ENCODE peak calls at places on chromosomes 5 and 9, in ten cellular contexts. Q, R, D, T, A, B, Y, F, O and J are unnamed samples.

GRCh38 chr5:59133801-59134261 is 551.0 kb downstream of the RAB3C start:
- DNase-seq in Q (no peak), R (no peak), D (peak), T (no peak), A (no peak), B (no peak), Y (no peak), F (peak), O (no peak), J (no peak)

GRCh38 chr5:14265574-14265973 is 122.4 kb downstream of the TRIO start:
- DNase-seq in Q (no peak), R (no peak), D (peak), T (no peak), A (no peak), B (no peak), Y (no peak), F (peak), O (peak), J (no peak)

GRCh38 chr5:7759257-7759871 is 91.6 kb downstream of the CFAP90 start:
- DNase-seq in Q (no peak), R (no peak), D (no peak), T (no peak), A (no peak), B (no peak), Y (peak), F (no peak), O (no peak), J (no peak)

GRCh38 chr5:176856746-176857145 is 42.4 kb downstream of the HK3 start:
- DNase-seq in Q (no peak), R (no peak), D (no peak), T (no peak), A (no peak), B (no peak), Y (no peak), F (no peak), O (no peak), J (no peak)

GRCh38 chr5:55593115-55593472 is 58.3 kb upstream of the PLPP1 start:
- DNase-seq in Q (no peak), R (no peak), D (no peak), T (no peak), A (no peak), B (no peak), Y (no peak), F (no peak), O (no peak), J (no peak)

GRCh38 chr9:124258765-124259272 is 1.1 kb downstream of the NEK6 start:
- DNase-seq in Q (no peak), R (no peak), D (no peak), T (no peak), A (no peak), B (no peak), Y (no peak), F (no peak), O (no peak), J (no peak)

GRCh38 chr9:86827893-86828292 is 119.4 kb downstream of the GAS1 start:
- DNase-seq in Q (no peak), R (no peak), D (no peak), T (no peak), A (no peak), B (no peak), Y (no peak), F (no peak), O (no peak), J (no peak)

GRCh38 chr5:103505581-103506305 is 56.8 kb downstream of the NUDT12 start:
- DNase-seq in Q (no peak), R (no peak), D (peak), T (no peak), A (no peak), B (no peak), Y (no peak), F (peak), O (no peak), J (no peak)

GRCh38 chr9:79623799-79624721 is 52.3 kb downstream of the TLE4 start:
- DNase-seq in Q (no peak), R (no peak), D (no peak), T (peak), A (peak), B (peak), Y (no peak), F (peak), O (no peak), J (peak)

GRCh38 chr5:7364226-7364875 is 31.6 kb upstream of the ADCY2 start:
- DNase-seq in Q (no peak), R (no peak), D (no peak), T (no peak), A (no peak), B (no peak), Y (no peak), F (no peak), O (no peak), J (no peak)

GRCh38 chr5:68409259-68409658 is 193.7 kb downstream of the PIK3R1 start:
- DNase-seq in Q (no peak), R (no peak), D (peak), T (no peak), A (no peak), B (no peak), Y (no peak), F (no peak), O (no peak), J (no peak)

GRCh38 chr9:131773911-131774379 is 34.1 kb upstream of the RAPGEF1 start:
- DNase-seq in Q (peak), R (no peak), D (peak), T (peak), A (no peak), B (no peak), Y (no peak), F (peak), O (no peak), J (no peak)

GRCh38 chr9:136306691-136307208 is 2.9 kb upstream of the CCDC187 start:
- DNase-seq in Q (no peak), R (no peak), D (no peak), T (no peak), A (no peak), B (no peak), Y (no peak), F (peak), O (no peak), J (no peak)

GRCh38 chr5:556909-557441 is 32.7 kb upstream of the SLC9A3 start:
- DNase-seq in Q (no peak), R (no peak), D (no peak), T (no peak), A (peak), B (peak), Y (no peak), F (no peak), O (no peak), J (peak)

GRCh38 chr5:42626462-42626861 is 130.2 kb upstream of the CCDC152 start:
- DNase-seq in Q (no peak), R (no peak), D (no peak), T (no peak), A (no peak), B (no peak), Y (no peak), F (no peak), O (no peak), J (no peak)

GRCh38 chr5:5658226-5658625 is 235.7 kb downstream of the ICE1 start:
- DNase-seq in Q (no peak), R (no peak), D (no peak), T (peak), A (peak), B (peak), Y (no peak), F (peak), O (no peak), J (peak)

GRCh38 chr9:129962889-129963703 is 79.9 kb downstream of the FNBP1 start:
- DNase-seq in Q (no peak), R (no peak), D (peak), T (peak), A (peak), B (peak), Y (no peak), F (no peak), O (no peak), J (no peak)

GRCh38 chr5:139091439-139092156 is 106.6 kb downstream of the SIL1 start:
- DNase-seq in Q (no peak), R (no peak), D (no peak), T (no peak), A (no peak), B (no peak), Y (no peak), F (no peak), O (no peak), J (no peak)

GRCh38 chr9:126505697-126506346 is 107.9 kb upstream of the LMX1B start:
- DNase-seq in Q (peak), R (no peak), D (no peak), T (no peak), A (peak), B (no peak), Y (no peak), F (no peak), O (no peak), J (no peak)

GRCh38 chr9:127720865-127721227 is 5.0 kb downstream of the TTC16 start:
- DNase-seq in Q (no peak), R (no peak), D (no peak), T (no peak), A (no peak), B (no peak), Y (no peak), F (no peak), O (no peak), J (no peak)

GRCh38 chr5:33766023-33766422 is 125.8 kb downstream of the ADAMTS12 start:
- DNase-seq in Q (no peak), R (no peak), D (no peak), T (no peak), A (no peak), B (no peak), Y (no peak), F (no peak), O (no peak), J (no peak)

GRCh38 chr5:158049459-158049858 is 190.5 kb upstream of the CLINT1 start:
- DNase-seq in Q (no peak), R (no peak), D (no peak), T (no peak), A (no peak), B (no peak), Y (no peak), F (no peak), O (no peak), J (no peak)

GRCh38 chr9:111959468-111959941 is 62.9 kb downstream of the UGCG start:
- DNase-seq in Q (no peak), R (no peak), D (peak), T (no peak), A (no peak), B (peak), Y (no peak), F (peak), O (peak), J (peak)

GRCh38 chr9:108186996-108187395 is 668.8 kb downstream of the ACTL7B start:
- DNase-seq in Q (peak), R (no peak), D (peak), T (peak), A (peak), B (peak), Y (peak), F (no peak), O (no peak), J (no peak)

GRCh38 chr5:174397206-174397605 is 327.2 kb upstream of the MSX2 start:
- DNase-seq in Q (no peak), R (no peak), D (no peak), T (no peak), A (no peak), B (no peak), Y (peak), F (no peak), O (no peak), J (no peak)

GRCh38 chr9:79946718-79947117 is 375.0 kb downstream of the TLE4 start:
- DNase-seq in Q (peak), R (no peak), D (peak), T (no peak), A (no peak), B (no peak), Y (no peak), F (no peak), O (no peak), J (no peak)

GRCh38 chr9:129595903-129596540 is 24.9 kb downstream of the C9orf50 start:
- DNase-seq in Q (no peak), R (no peak), D (no peak), T (no peak), A (no peak), B (no peak), Y (no peak), F (no peak), O (no peak), J (no peak)

GRCh38 chr9:38082456-38083287 is 13.6 kb upstream of the SHB start:
- DNase-seq in Q (no peak), R (no peak), D (no peak), T (no peak), A (peak), B (no peak), Y (no peak), F (no peak), O (no peak), J (peak)

GRCh38 chr5:10538789-10539684 is 24.8 kb upstream of the ANKRD33B start:
- DNase-seq in Q (no peak), R (no peak), D (no peak), T (no peak), A (no peak), B (no peak), Y (no peak), F (no peak), O (no peak), J (no peak)

GRCh38 chr9:113590991-113591898 is 127.7 kb downstream of the RGS3 start:
- DNase-seq in Q (peak), R (peak), D (peak), T (peak), A (peak), B (peak), Y (peak), F (peak), O (no peak), J (peak)

DNA sequence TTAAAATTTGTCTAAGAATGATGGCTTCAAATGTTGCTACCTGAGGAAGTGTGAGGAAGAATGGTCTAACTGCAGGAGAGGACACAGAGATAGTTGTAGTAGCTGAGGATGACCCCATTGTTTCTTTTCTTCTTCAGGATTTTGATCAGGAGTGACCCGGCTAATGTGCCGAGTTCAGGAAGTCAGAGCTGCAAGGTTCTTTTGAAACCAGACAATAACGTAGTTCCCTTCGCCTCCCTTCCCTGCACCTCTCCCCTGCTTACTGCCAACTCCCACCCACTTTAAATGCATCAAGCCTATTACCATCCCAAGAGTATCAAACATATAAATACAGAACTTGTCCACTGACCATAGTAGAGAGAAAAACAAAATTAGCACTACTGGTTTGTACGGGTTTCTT is 23.3 kb upstream of the ELAVL2 start:
- DNase-seq in Q (no peak), R (no peak), D (no peak), T (no peak), A (no peak), B (no peak), Y (no peak), F (no peak), O (no peak), J (no peak)
- H3K4me3 ChIP-seq in Q (no peak), R (no peak), D (no peak), T (no peak), A (no peak), B (no peak), Y (no peak), F (no peak), O (no peak), J (no peak)

GRCh38 chr5:108381034-108381954 is 604 bp downstream of the FBXL17 start:
- DNase-seq in Q (peak), R (peak), D (peak), T (peak), A (peak), B (peak), Y (peak), F (peak), O (peak), J (peak)

GRCh38 chr5:108379722-108380530 is 2.0 kb downstream of the FBXL17 start:
- DNase-seq in Q (no peak), R (no peak), D (peak), T (no peak), A (no peak), B (no peak), Y (no peak), F (no peak), O (no peak), J (no peak)

GRCh38 chr5:108381955-108382783 is at the start of gene FBXL17:
- DNase-seq in Q (peak), R (peak), D (peak), T (peak), A (peak), B (peak), Y (peak), F (peak), O (peak), J (peak)

GRCh38 chr5:108382784-108383358 is 973 bp upstream of the FBXL17 start:
- DNase-seq in Q (no peak), R (no peak), D (peak), T (no peak), A (no peak), B (no peak), Y (no peak), F (no peak), O (no peak), J (no peak)

DNA sequence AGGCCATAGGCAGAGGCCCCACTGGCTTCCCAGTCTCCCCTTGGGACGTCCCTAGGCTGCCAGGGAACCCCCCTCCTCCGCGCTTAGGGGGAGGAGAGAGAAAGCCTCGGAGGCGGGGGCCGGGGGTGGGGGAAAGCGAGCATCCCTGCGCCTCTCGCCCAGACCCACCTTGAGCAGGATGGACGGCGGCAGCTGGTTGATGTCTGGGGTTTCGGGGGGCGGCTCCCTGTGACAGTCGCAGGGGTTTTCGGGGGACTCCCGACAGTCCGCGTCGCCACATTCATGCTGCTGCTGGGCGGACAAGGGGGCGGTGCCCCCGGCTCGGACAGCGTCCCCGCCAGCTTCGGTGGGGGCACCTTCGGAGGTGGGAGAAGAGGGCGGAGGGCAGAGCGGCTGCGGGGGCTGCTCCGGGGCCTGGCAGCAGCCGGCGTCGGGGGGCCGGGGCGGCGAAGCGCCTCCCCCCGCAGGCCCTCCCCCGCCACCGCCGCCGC is 1.3 kb downstream of the FBXL17 start:
- DNase-seq in Q (peak), R (no peak), D (peak), T (peak), A (peak), B (peak), Y (no peak), F (peak), O (no peak), J (no peak)
- TF ChIP-seq POLR2A in Q (no peak), R (no peak), D (no peak), T (no peak), A (no peak), B (no peak), Y (no peak), F (peak), O (no peak), J (no peak)

GRCh38 chr5:101728933-101729332 is 567.2 kb downstream of the SLCO4C1 start:
- DNase-seq in Q (no peak), R (no peak), D (no peak), T (no peak), A (no peak), B (no peak), Y (no peak), F (peak), O (peak), J (no peak)
- TF ChIP-seq CTCF in Q (no peak), R (no peak), D (no peak), T (no peak), A (no peak), B (no peak), Y (no peak), F (no peak), O (peak), J (no peak)

GRCh38 chr5:149798466-149798865 is 68.4 kb downstream of the PPARGC1B start:
- DNase-seq in Q (no peak), R (no peak), D (no peak), T (no peak), A (no peak), B (no peak), Y (no peak), F (peak), O (no peak), J (no peak)
- H3K4me3 ChIP-seq in Q (no peak), R (no peak), D (no peak), T (no peak), A (no peak), B (no peak), Y (no peak), F (no peak), O (no peak), J (no peak)

GRCh38 chr5:132736853-132737833 is at the start of gene KIF3A:
- DNase-seq in Q (peak), R (peak), D (peak), T (peak), A (peak), B (peak), Y (peak), F (peak), O (peak), J (peak)
- TF ChIP-seq POLR2A in Q (no peak), R (peak), D (no peak), T (peak), A (no peak), B (peak), Y (no peak), F (peak), O (peak), J (no peak)

GRCh38 chr5:173296737-173297676 is 31.2 kb downstream of the STC2 start:
- DNase-seq in Q (no peak), R (no peak), D (no peak), T (no peak), A (no peak), B (no peak), Y (no peak), F (no peak), O (no peak), J (no peak)

GRCh38 chr5:173293817-173294672 is 34.2 kb downstream of the STC2 start:
- DNase-seq in Q (peak), R (peak), D (peak), T (peak), A (peak), B (peak), Y (no peak), F (peak), O (peak), J (peak)

GRCh38 chr5:173295796-173296195 is 32.4 kb downstream of the STC2 start:
- DNase-seq in Q (no peak), R (no peak), D (no peak), T (no peak), A (no peak), B (no peak), Y (no peak), F (no peak), O (no peak), J (no peak)

GRCh38 chr5:173291722-173292658 is 36.2 kb downstream of the STC2 start:
- DNase-seq in Q (no peak), R (no peak), D (peak), T (no peak), A (no peak), B (no peak), Y (no peak), F (no peak), O (no peak), J (no peak)

GRCh38 chr5:173294673-173295320 is 33.4 kb downstream of the STC2 start:
- DNase-seq in Q (no peak), R (no peak), D (no peak), T (no peak), A (no peak), B (no peak), Y (no peak), F (no peak), O (no peak), J (no peak)
- TF ChIP-seq CTCF in Q (no peak), R (no peak), D (no peak), T (no peak), A (no peak), B (no peak), Y (no peak), F (no peak), O (no peak), J (no peak)

GRCh38 chr9:76681556-76681955 is 82.7 kb upstream of the PCA3 start:
- DNase-seq in Q (no peak), R (no peak), D (no peak), T (no peak), A (no peak), B (no peak), Y (no peak), F (no peak), O (no peak), J (no peak)
- H3K4me3 ChIP-seq in Q (no peak), R (no peak), D (no peak), T (no peak), A (no peak), B (no peak), Y (no peak), F (no peak), O (no peak), J (no peak)

GRCh38 chr5:126867237-126867636 is 90.3 kb downstream of the LMNB1 start:
- DNase-seq in Q (no peak), R (no peak), D (no peak), T (no peak), A (no peak), B (no peak), Y (peak), F (no peak), O (no peak), J (no peak)

GRCh38 chr5:126871441-126871840 is 94.5 kb downstream of the LMNB1 start:
- DNase-seq in Q (no peak), R (no peak), D (no peak), T (no peak), A (no peak), B (no peak), Y (no peak), F (no peak), O (no peak), J (no peak)

GRCh38 chr5:126868338-126868737 is 91.4 kb downstream of the LMNB1 start:
- DNase-seq in Q (no peak), R (no peak), D (no peak), T (no peak), A (no peak), B (no peak), Y (peak), F (no peak), O (no peak), J (no peak)

GRCh38 chr5:126866837-126867236 is 89.9 kb downstream of the LMNB1 start:
- DNase-seq in Q (no peak), R (no peak), D (no peak), T (no peak), A (no peak), B (no peak), Y (peak), F (no peak), O (no peak), J (no peak)

DNA sequence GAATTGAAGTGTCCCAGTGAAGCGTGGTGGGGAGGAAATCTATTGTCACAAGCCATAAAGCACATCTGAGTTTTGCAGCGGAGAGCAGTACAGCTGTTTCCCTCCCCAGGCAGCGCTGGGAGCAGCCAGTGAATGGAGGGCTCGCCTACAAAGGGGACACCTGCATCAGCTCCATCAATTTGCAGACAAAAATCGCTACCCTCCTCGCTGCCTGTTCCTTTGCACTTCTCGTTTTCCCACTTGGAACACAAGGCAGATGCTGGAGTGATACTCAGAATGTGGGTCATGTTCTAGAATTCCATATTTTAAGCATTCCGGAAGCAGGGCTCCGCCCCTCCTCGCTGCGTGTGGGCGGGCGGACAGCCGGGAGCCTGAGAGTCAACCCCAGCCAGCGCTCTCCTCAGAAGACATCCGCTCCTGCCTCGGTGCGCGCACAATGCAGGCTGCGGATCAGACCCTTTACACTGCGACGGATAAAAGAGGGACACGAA is 92.1 kb downstream of the LMNB1 start:
- DNase-seq in Q (no peak), R (no peak), D (peak), T (peak), A (no peak), B (no peak), Y (peak), F (no peak), O (no peak), J (no peak)
- TF ChIP-seq POLR2A in Q (no peak), R (no peak), D (no peak), T (no peak), A (no peak), B (no peak), Y (no peak), F (no peak), O (no peak), J (no peak)